ENCODE peak calls at places on chromosome 11, in six cellular contexts. One of them, this sample, is unnamed.

GRCh38 chr11:115572551-115572950 is 68.3 kb upstream of the CADM1 start:
- DNase-seq in mesenchymal stem cell: no peak
- DNase-seq in neuronal stem cell: no peak
- DNase-seq in IMR-90: no peak
- DNase-seq in mesendoderm: no peak
- DNase-seq in H9: no peak
- DNase-seq in this sample: no peak

GRCh38 chr11:61021661-61022212 is 50.3 kb downstream of the CD6 start:
- DNase-seq in mesenchymal stem cell: no peak
- DNase-seq in neuronal stem cell: no peak
- DNase-seq in IMR-90: no peak
- DNase-seq in mesendoderm: peak
- DNase-seq in H9: peak
- DNase-seq in this sample: peak

GRCh38 chr11:67387518-67387917 is 4.3 kb upstream of the RAD9A start:
- DNase-seq in mesenchymal stem cell: no peak
- DNase-seq in neuronal stem cell: no peak
- DNase-seq in IMR-90: no peak
- DNase-seq in mesendoderm: no peak
- DNase-seq in H9: no peak
- DNase-seq in this sample: no peak

GRCh38 chr11:74570266-74571061 is 21.9 kb upstream of the POLD3 start:
- DNase-seq in mesenchymal stem cell: peak
- DNase-seq in neuronal stem cell: peak
- DNase-seq in IMR-90: peak
- DNase-seq in mesendoderm: peak
- DNase-seq in H9: peak
- DNase-seq in this sample: no peak

GRCh38 chr11:126210871-126211235 is 597 bp downstream of the RPUSD4 start:
- DNase-seq in mesenchymal stem cell: no peak
- DNase-seq in neuronal stem cell: no peak
- DNase-seq in IMR-90: no peak
- DNase-seq in mesendoderm: no peak
- DNase-seq in H9: no peak
- DNase-seq in this sample: no peak

GRCh38 chr11:128397362-128397761 is 190.0 kb downstream of the ETS1 start:
- DNase-seq in mesenchymal stem cell: no peak
- DNase-seq in neuronal stem cell: no peak
- DNase-seq in IMR-90: no peak
- DNase-seq in mesendoderm: no peak
- DNase-seq in H9: no peak
- DNase-seq in this sample: no peak

GRCh38 chr11:33701302-33701701 is 676 bp upstream of the C11orf91 start:
- DNase-seq in mesenchymal stem cell: no peak
- DNase-seq in neuronal stem cell: no peak
- DNase-seq in IMR-90: peak
- DNase-seq in mesendoderm: no peak
- DNase-seq in H9: no peak
- DNase-seq in this sample: no peak

GRCh38 chr11:123357353-123357989 is 72.6 kb upstream of the GRAMD1B start:
- DNase-seq in mesenchymal stem cell: no peak
- DNase-seq in neuronal stem cell: no peak
- DNase-seq in IMR-90: no peak
- DNase-seq in mesendoderm: no peak
- DNase-seq in H9: no peak
- DNase-seq in this sample: no peak

GRCh38 chr11:58580311-58580710 is 1.4 kb downstream of the ZFP91 start:
- DNase-seq in mesenchymal stem cell: no peak
- DNase-seq in neuronal stem cell: no peak
- DNase-seq in IMR-90: no peak
- DNase-seq in mesendoderm: no peak
- DNase-seq in H9: no peak
- DNase-seq in this sample: no peak

GRCh38 chr11:61532136-61533038 is 23.8 kb downstream of the LRRC10B start:
- DNase-seq in mesenchymal stem cell: peak
- DNase-seq in neuronal stem cell: no peak
- DNase-seq in IMR-90: no peak
- DNase-seq in mesendoderm: peak
- DNase-seq in H9: peak
- DNase-seq in this sample: no peak

GRCh38 chr11:67416416-67417335 is 1.2 kb downstream of the CARNS1 start:
- DNase-seq in mesenchymal stem cell: no peak
- DNase-seq in neuronal stem cell: no peak
- DNase-seq in IMR-90: no peak
- DNase-seq in mesendoderm: peak
- DNase-seq in H9: no peak
- DNase-seq in this sample: no peak

GRCh38 chr11:112345708-112346107 is 85.0 kb upstream of the PLET1 start:
- DNase-seq in mesenchymal stem cell: no peak
- DNase-seq in neuronal stem cell: no peak
- DNase-seq in IMR-90: no peak
- DNase-seq in mesendoderm: peak
- DNase-seq in H9: peak
- DNase-seq in this sample: peak

GRCh38 chr11:48031602-48032001 is 51.2 kb downstream of the PTPRJ start:
- DNase-seq in mesenchymal stem cell: no peak
- DNase-seq in neuronal stem cell: no peak
- DNase-seq in IMR-90: no peak
- DNase-seq in mesendoderm: no peak
- DNase-seq in H9: no peak
- DNase-seq in this sample: no peak

GRCh38 chr11:15180212-15180814 is 65.6 kb downstream of the INSC start:
- DNase-seq in mesenchymal stem cell: peak
- DNase-seq in neuronal stem cell: no peak
- DNase-seq in IMR-90: no peak
- DNase-seq in mesendoderm: no peak
- DNase-seq in H9: no peak
- DNase-seq in this sample: no peak

GRCh38 chr11:6856871-6857270 is 6.0 kb upstream of the OR10A2 start:
- DNase-seq in mesenchymal stem cell: no peak
- DNase-seq in neuronal stem cell: no peak
- DNase-seq in IMR-90: peak
- DNase-seq in mesendoderm: no peak
- DNase-seq in H9: no peak
- DNase-seq in this sample: no peak

GRCh38 chr11:83978942-83979341 is 692.8 kb upstream of the CCDC90B start:
- DNase-seq in mesenchymal stem cell: no peak
- DNase-seq in neuronal stem cell: no peak
- DNase-seq in IMR-90: no peak
- DNase-seq in mesendoderm: no peak
- DNase-seq in H9: no peak
- DNase-seq in this sample: no peak

GRCh38 chr11:60847281-60847680 is 5.4 kb downstream of the CCDC86 start:
- DNase-seq in mesenchymal stem cell: no peak
- DNase-seq in neuronal stem cell: no peak
- DNase-seq in IMR-90: no peak
- DNase-seq in mesendoderm: no peak
- DNase-seq in H9: no peak
- DNase-seq in this sample: no peak

DNA sequence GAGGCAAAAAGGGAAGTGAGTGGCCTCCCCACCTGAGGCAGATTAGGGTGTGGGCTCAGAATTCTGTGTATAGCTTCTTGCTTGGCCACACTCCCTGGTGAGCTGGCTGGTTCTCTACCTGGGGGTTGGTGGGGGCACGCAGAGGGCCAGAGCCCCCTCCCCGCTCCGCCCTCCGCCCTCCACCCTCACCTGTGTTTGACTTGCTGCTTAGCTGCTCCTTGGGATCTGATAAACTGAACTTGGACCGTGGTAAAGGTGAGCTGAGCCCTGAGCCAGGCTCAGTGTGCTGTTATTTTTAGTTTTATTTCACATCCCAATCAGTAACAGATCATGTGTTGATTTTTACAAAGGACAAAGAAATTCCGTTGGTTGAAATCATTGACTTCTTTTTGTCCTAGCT is 1.9 kb downstream of the OVOL1 start:
- DNase-seq in mesenchymal stem cell: no peak
- DNase-seq in neuronal stem cell: no peak
- DNase-seq in IMR-90: no peak
- DNase-seq in mesendoderm: no peak
- DNase-seq in H9: peak
- DNase-seq in this sample: no peak
- H2AK5ac ChIP-seq in mesenchymal stem cell: no peak
- H2AK5ac ChIP-seq in neuronal stem cell: no peak
- H2AK5ac ChIP-seq in IMR-90: no peak
- H2AK5ac ChIP-seq in mesendoderm: peak
- H2AK5ac ChIP-seq in H9: no peak
- H2AK5ac ChIP-seq in this sample: peak

GRCh38 chr11:64845125-64845735 is 777 bp upstream of the CDC42BPG start:
- DNase-seq in mesenchymal stem cell: no peak
- DNase-seq in neuronal stem cell: no peak
- DNase-seq in IMR-90: no peak
- DNase-seq in mesendoderm: no peak
- DNase-seq in H9: no peak
- DNase-seq in this sample: no peak

GRCh38 chr11:64842366-64842759 is 2.1 kb downstream of the CDC42BPG start:
- DNase-seq in mesenchymal stem cell: no peak
- DNase-seq in neuronal stem cell: no peak
- DNase-seq in IMR-90: no peak
- DNase-seq in mesendoderm: peak
- DNase-seq in H9: no peak
- DNase-seq in this sample: no peak

GRCh38 chr11:64844330-64845124 is at the start of gene CDC42BPG:
- DNase-seq in mesenchymal stem cell: peak
- DNase-seq in neuronal stem cell: no peak
- DNase-seq in IMR-90: peak
- DNase-seq in mesendoderm: peak
- DNase-seq in H9: peak
- DNase-seq in this sample: no peak

GRCh38 chr11:64842851-64843841 is 1.3 kb downstream of the CDC42BPG start:
- DNase-seq in mesenchymal stem cell: no peak
- DNase-seq in neuronal stem cell: no peak
- DNase-seq in IMR-90: no peak
- DNase-seq in mesendoderm: peak
- DNase-seq in H9: no peak
- DNase-seq in this sample: peak

DNA sequence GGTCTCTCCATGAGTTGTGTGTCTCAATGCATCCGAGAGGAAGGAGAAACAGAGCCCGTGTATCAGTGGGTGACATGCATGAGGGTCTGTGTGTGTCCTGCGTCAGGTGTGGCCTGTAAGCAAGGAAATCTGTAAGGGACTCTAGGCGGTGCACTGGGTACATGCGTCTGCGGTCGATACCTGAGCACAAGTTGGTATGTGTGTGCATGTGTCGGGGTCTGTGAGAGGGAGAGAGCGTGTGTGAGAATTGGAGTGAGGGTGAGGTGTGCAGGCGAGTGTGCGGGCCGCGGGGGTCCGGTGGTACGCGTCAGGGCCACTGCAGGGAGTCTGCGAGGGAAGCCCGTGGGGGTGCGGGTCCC is 503 bp downstream of the CDC42BPG start:
- DNase-seq in mesenchymal stem cell: no peak
- DNase-seq in neuronal stem cell: no peak
- DNase-seq in IMR-90: no peak
- DNase-seq in mesendoderm: no peak
- DNase-seq in H9: no peak
- DNase-seq in this sample: no peak
- H2AK5ac ChIP-seq in mesenchymal stem cell: no peak
- H2AK5ac ChIP-seq in neuronal stem cell: peak
- H2AK5ac ChIP-seq in IMR-90: no peak
- H2AK5ac ChIP-seq in mesendoderm: peak
- H2AK5ac ChIP-seq in H9: no peak
- H2AK5ac ChIP-seq in this sample: no peak

GRCh38 chr11:2129699-2130366 is 9.4 kb downstream of the IGF2 start:
- DNase-seq in mesenchymal stem cell: no peak
- DNase-seq in neuronal stem cell: no peak
- DNase-seq in IMR-90: no peak
- DNase-seq in mesendoderm: no peak
- DNase-seq in H9: no peak
- DNase-seq in this sample: no peak

GRCh38 chr11:2132229-2132620 is 7.0 kb downstream of the IGF2 start:
- DNase-seq in mesenchymal stem cell: no peak
- DNase-seq in neuronal stem cell: no peak
- DNase-seq in IMR-90: no peak
- DNase-seq in mesendoderm: no peak
- DNase-seq in H9: no peak
- DNase-seq in this sample: no peak

GRCh38 chr11:2130881-2131352 is 8.3 kb downstream of the IGF2 start:
- DNase-seq in mesenchymal stem cell: no peak
- DNase-seq in neuronal stem cell: no peak
- DNase-seq in IMR-90: no peak
- DNase-seq in mesendoderm: no peak
- DNase-seq in H9: no peak
- DNase-seq in this sample: peak

GRCh38 chr11:2132874-2133480 is 6.2 kb downstream of the IGF2 start:
- DNase-seq in mesenchymal stem cell: no peak
- DNase-seq in neuronal stem cell: no peak
- DNase-seq in IMR-90: no peak
- DNase-seq in mesendoderm: no peak
- DNase-seq in H9: no peak
- DNase-seq in this sample: no peak

GRCh38 chr11:2131371-2132228 is 7.6 kb downstream of the IGF2 start:
- DNase-seq in mesenchymal stem cell: no peak
- DNase-seq in neuronal stem cell: no peak
- DNase-seq in IMR-90: no peak
- DNase-seq in mesendoderm: no peak
- DNase-seq in H9: no peak
- DNase-seq in this sample: no peak
- H2AK5ac ChIP-seq in mesenchymal stem cell: no peak
- H2AK5ac ChIP-seq in neuronal stem cell: peak
- H2AK5ac ChIP-seq in IMR-90: peak
- H2AK5ac ChIP-seq in mesendoderm: no peak
- H2AK5ac ChIP-seq in H9: no peak
- H2AK5ac ChIP-seq in this sample: peak

GRCh38 chr11:79083346-79083745 is 357.5 kb downstream of the TENM4 start:
- DNase-seq in mesenchymal stem cell: no peak
- DNase-seq in neuronal stem cell: no peak
- DNase-seq in IMR-90: peak
- DNase-seq in mesendoderm: no peak
- DNase-seq in H9: no peak
- DNase-seq in this sample: no peak

GRCh38 chr11:79087957-79088318 is 352.9 kb downstream of the TENM4 start:
- DNase-seq in mesenchymal stem cell: peak
- DNase-seq in neuronal stem cell: no peak
- DNase-seq in IMR-90: no peak
- DNase-seq in mesendoderm: no peak
- DNase-seq in H9: no peak
- DNase-seq in this sample: no peak

GRCh38 chr11:79087238-79087956 is 353.4 kb downstream of the TENM4 start:
- DNase-seq in mesenchymal stem cell: peak
- DNase-seq in neuronal stem cell: peak
- DNase-seq in IMR-90: peak
- DNase-seq in mesendoderm: peak
- DNase-seq in H9: no peak
- DNase-seq in this sample: no peak

GRCh38 chr11:79084382-79084781 is 356.4 kb downstream of the TENM4 start:
- DNase-seq in mesenchymal stem cell: no peak
- DNase-seq in neuronal stem cell: no peak
- DNase-seq in IMR-90: no peak
- DNase-seq in mesendoderm: no peak
- DNase-seq in H9: no peak
- DNase-seq in this sample: no peak

DNA sequence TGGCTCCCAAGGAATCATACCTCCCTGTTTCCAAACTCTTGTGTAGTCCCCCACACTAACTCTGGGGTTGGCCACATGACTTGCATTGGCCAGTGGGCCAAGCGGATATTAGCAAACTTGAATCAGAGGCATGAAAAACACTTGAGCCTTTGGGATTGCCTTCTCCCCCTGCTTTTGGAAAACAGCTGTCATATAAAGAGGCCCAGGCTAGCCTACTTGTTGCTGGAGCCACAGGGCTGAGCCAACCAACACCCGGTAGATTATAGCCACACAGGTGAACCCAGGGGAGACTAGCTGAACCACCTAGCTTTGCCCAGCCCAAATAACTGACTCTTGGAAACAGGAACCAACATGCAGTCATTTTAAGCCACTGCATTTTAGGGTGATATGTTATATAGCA is 354.8 kb downstream of the TENM4 start:
- DNase-seq in mesenchymal stem cell: no peak
- DNase-seq in neuronal stem cell: no peak
- DNase-seq in IMR-90: no peak
- DNase-seq in mesendoderm: no peak
- DNase-seq in H9: no peak
- DNase-seq in this sample: no peak
- H2AK5ac ChIP-seq in mesenchymal stem cell: peak
- H2AK5ac ChIP-seq in neuronal stem cell: no peak
- H2AK5ac ChIP-seq in IMR-90: peak
- H2AK5ac ChIP-seq in mesendoderm: peak
- H2AK5ac ChIP-seq in H9: no peak
- H2AK5ac ChIP-seq in this sample: no peak

This sample was measured in H1.